ENCODE peak calls at places on chromosomes 5 and 9, in eight cellular contexts. One of them, this sample, is unnamed.

GRCh38 chr9:130185494-130186005 is 13.3 kb downstream of the NCS1 start:
- DNase-seq in astrocyte: peak
- DNase-seq in gastrocnemius medialis: no peak
- DNase-seq in Panc1: no peak
- DNase-seq in ascending aorta: no peak
- DNase-seq in PC-3: no peak
- DNase-seq in upper lobe of left lung: peak
- DNase-seq in suprapubic skin: no peak
- DNase-seq in this sample: no peak

GRCh38 chr5:113204525-113205161 is 228.0 kb downstream of the DCP2 start:
- DNase-seq in astrocyte: peak
- DNase-seq in gastrocnemius medialis: peak
- DNase-seq in Panc1: no peak
- DNase-seq in ascending aorta: no peak
- DNase-seq in PC-3: peak
- DNase-seq in upper lobe of left lung: no peak
- DNase-seq in suprapubic skin: peak
- DNase-seq in this sample: no peak

GRCh38 chr9:33042528-33042927 is 17.5 kb downstream of the DNAJA1 start:
- DNase-seq in astrocyte: no peak
- DNase-seq in gastrocnemius medialis: no peak
- DNase-seq in Panc1: no peak
- DNase-seq in ascending aorta: no peak
- DNase-seq in PC-3: no peak
- DNase-seq in upper lobe of left lung: no peak
- DNase-seq in suprapubic skin: no peak
- DNase-seq in this sample: no peak

GRCh38 chr5:133527311-133527710 is 85.0 kb downstream of the FSTL4 start:
- DNase-seq in astrocyte: peak
- DNase-seq in gastrocnemius medialis: no peak
- DNase-seq in Panc1: no peak
- DNase-seq in ascending aorta: no peak
- DNase-seq in PC-3: no peak
- DNase-seq in upper lobe of left lung: no peak
- DNase-seq in suprapubic skin: no peak
- DNase-seq in this sample: no peak

GRCh38 chr9:33287087-33287490 is 3.2 kb upstream of the NFX1 start:
- DNase-seq in astrocyte: peak
- DNase-seq in gastrocnemius medialis: no peak
- DNase-seq in Panc1: no peak
- DNase-seq in ascending aorta: no peak
- DNase-seq in PC-3: peak
- DNase-seq in upper lobe of left lung: no peak
- DNase-seq in suprapubic skin: no peak
- DNase-seq in this sample: no peak

GRCh38 chr9:90874194-90874593 is 72.6 kb downstream of the SYK start:
- DNase-seq in astrocyte: no peak
- DNase-seq in gastrocnemius medialis: no peak
- DNase-seq in Panc1: no peak
- DNase-seq in ascending aorta: no peak
- DNase-seq in PC-3: no peak
- DNase-seq in upper lobe of left lung: no peak
- DNase-seq in suprapubic skin: no peak
- DNase-seq in this sample: no peak

GRCh38 chr9:134283111-134283515 is 43.1 kb upstream of the RXRA start:
- DNase-seq in astrocyte: peak
- DNase-seq in gastrocnemius medialis: peak
- DNase-seq in Panc1: no peak
- DNase-seq in ascending aorta: peak
- DNase-seq in PC-3: peak
- DNase-seq in upper lobe of left lung: peak
- DNase-seq in suprapubic skin: no peak
- DNase-seq in this sample: no peak

GRCh38 chr5:138702166-138702826 is 50.9 kb upstream of the CTNNA1 start:
- DNase-seq in astrocyte: no peak
- DNase-seq in gastrocnemius medialis: no peak
- DNase-seq in Panc1: no peak
- DNase-seq in ascending aorta: no peak
- DNase-seq in PC-3: no peak
- DNase-seq in upper lobe of left lung: no peak
- DNase-seq in suprapubic skin: no peak
- DNase-seq in this sample: no peak

GRCh38 chr9:107693620-107694326 is 204.2 kb upstream of the KLF4 start:
- DNase-seq in astrocyte: peak
- DNase-seq in gastrocnemius medialis: no peak
- DNase-seq in Panc1: no peak
- DNase-seq in ascending aorta: no peak
- DNase-seq in PC-3: no peak
- DNase-seq in upper lobe of left lung: no peak
- DNase-seq in suprapubic skin: no peak
- DNase-seq in this sample: no peak

GRCh38 chr5:90263102-90263501 is 146.5 kb downstream of the CETN3 start:
- DNase-seq in astrocyte: no peak
- DNase-seq in gastrocnemius medialis: no peak
- DNase-seq in Panc1: no peak
- DNase-seq in ascending aorta: no peak
- DNase-seq in PC-3: no peak
- DNase-seq in upper lobe of left lung: no peak
- DNase-seq in suprapubic skin: no peak
- DNase-seq in this sample: no peak

GRCh38 chr5:114010362-114010761 is 351.5 kb upstream of the KCNN2 start:
- DNase-seq in astrocyte: peak
- DNase-seq in gastrocnemius medialis: no peak
- DNase-seq in Panc1: no peak
- DNase-seq in ascending aorta: no peak
- DNase-seq in PC-3: no peak
- DNase-seq in upper lobe of left lung: no peak
- DNase-seq in suprapubic skin: no peak
- DNase-seq in this sample: no peak

GRCh38 chr5:134115806-134116175 is 1.3 kb downstream of the TCF7 start:
- DNase-seq in astrocyte: no peak
- DNase-seq in gastrocnemius medialis: no peak
- DNase-seq in Panc1: no peak
- DNase-seq in ascending aorta: no peak
- DNase-seq in PC-3: no peak
- DNase-seq in upper lobe of left lung: no peak
- DNase-seq in suprapubic skin: no peak
- DNase-seq in this sample: no peak

GRCh38 chr5:77774981-77775772 is 962 bp downstream of the TBCA start:
- DNase-seq in astrocyte: no peak
- DNase-seq in gastrocnemius medialis: peak
- DNase-seq in Panc1: peak
- DNase-seq in ascending aorta: no peak
- DNase-seq in PC-3: peak
- DNase-seq in upper lobe of left lung: no peak
- DNase-seq in suprapubic skin: no peak
- DNase-seq in this sample: peak

GRCh38 chr9:93676310-93677054 is 100.1 kb downstream of the PHF2 start:
- DNase-seq in astrocyte: no peak
- DNase-seq in gastrocnemius medialis: peak
- DNase-seq in Panc1: no peak
- DNase-seq in ascending aorta: no peak
- DNase-seq in PC-3: no peak
- DNase-seq in upper lobe of left lung: peak
- DNase-seq in suprapubic skin: peak
- DNase-seq in this sample: no peak

GRCh38 chr5:137758719-137759312 is 4.7 kb upstream of the HNRNPA0 start:
- DNase-seq in astrocyte: no peak
- DNase-seq in gastrocnemius medialis: no peak
- DNase-seq in Panc1: no peak
- DNase-seq in ascending aorta: no peak
- DNase-seq in PC-3: peak
- DNase-seq in upper lobe of left lung: no peak
- DNase-seq in suprapubic skin: no peak
- DNase-seq in this sample: peak

GRCh38 chr5:8094304-8094703 is 225.4 kb downstream of the MTRR start:
- DNase-seq in astrocyte: no peak
- DNase-seq in gastrocnemius medialis: no peak
- DNase-seq in Panc1: no peak
- DNase-seq in ascending aorta: no peak
- DNase-seq in PC-3: no peak
- DNase-seq in upper lobe of left lung: no peak
- DNase-seq in suprapubic skin: no peak
- DNase-seq in this sample: no peak

GRCh38 chr9:118577121-118577520 is 792.1 kb downstream of the BRINP1 start:
- DNase-seq in astrocyte: peak
- DNase-seq in gastrocnemius medialis: no peak
- DNase-seq in Panc1: no peak
- DNase-seq in ascending aorta: no peak
- DNase-seq in PC-3: peak
- DNase-seq in upper lobe of left lung: no peak
- DNase-seq in suprapubic skin: no peak
- DNase-seq in this sample: no peak

GRCh38 chr9:4339783-4340335 is 40.0 kb upstream of the GLIS3 start:
- DNase-seq in astrocyte: no peak
- DNase-seq in gastrocnemius medialis: no peak
- DNase-seq in Panc1: no peak
- DNase-seq in ascending aorta: no peak
- DNase-seq in PC-3: peak
- DNase-seq in upper lobe of left lung: no peak
- DNase-seq in suprapubic skin: no peak
- DNase-seq in this sample: no peak

GRCh38 chr9:123438321-123438720 is 82.3 kb downstream of the CRB2 start:
- DNase-seq in astrocyte: peak
- DNase-seq in gastrocnemius medialis: no peak
- DNase-seq in Panc1: no peak
- DNase-seq in ascending aorta: no peak
- DNase-seq in PC-3: no peak
- DNase-seq in upper lobe of left lung: no peak
- DNase-seq in suprapubic skin: peak
- DNase-seq in this sample: no peak

GRCh38 chr5:37396352-37396751 is 17.2 kb downstream of the WDR70 start:
- DNase-seq in astrocyte: no peak
- DNase-seq in gastrocnemius medialis: no peak
- DNase-seq in Panc1: no peak
- DNase-seq in ascending aorta: no peak
- DNase-seq in PC-3: no peak
- DNase-seq in upper lobe of left lung: no peak
- DNase-seq in suprapubic skin: no peak
- DNase-seq in this sample: no peak

GRCh38 chr9:126248680-126249079 is 77.9 kb upstream of the MVB12B start:
- DNase-seq in astrocyte: peak
- DNase-seq in gastrocnemius medialis: no peak
- DNase-seq in Panc1: no peak
- DNase-seq in ascending aorta: no peak
- DNase-seq in PC-3: peak
- DNase-seq in upper lobe of left lung: no peak
- DNase-seq in suprapubic skin: no peak
- DNase-seq in this sample: no peak

GRCh38 chr5:177312649-177313181 is 1.0 kb upstream of the MXD3 start:
- DNase-seq in astrocyte: no peak
- DNase-seq in gastrocnemius medialis: no peak
- DNase-seq in Panc1: no peak
- DNase-seq in ascending aorta: no peak
- DNase-seq in PC-3: peak
- DNase-seq in upper lobe of left lung: no peak
- DNase-seq in suprapubic skin: no peak
- DNase-seq in this sample: no peak
- TF ChIP-seq CTCF in astrocyte: no peak
- TF ChIP-seq CTCF in gastrocnemius medialis: no peak
- TF ChIP-seq CTCF in Panc1: peak
- TF ChIP-seq CTCF in ascending aorta: no peak
- TF ChIP-seq CTCF in PC-3: peak
- TF ChIP-seq CTCF in upper lobe of left lung: no peak
- TF ChIP-seq CTCF in suprapubic skin: no peak
- TF ChIP-seq CTCF in this sample: no peak

DNA sequence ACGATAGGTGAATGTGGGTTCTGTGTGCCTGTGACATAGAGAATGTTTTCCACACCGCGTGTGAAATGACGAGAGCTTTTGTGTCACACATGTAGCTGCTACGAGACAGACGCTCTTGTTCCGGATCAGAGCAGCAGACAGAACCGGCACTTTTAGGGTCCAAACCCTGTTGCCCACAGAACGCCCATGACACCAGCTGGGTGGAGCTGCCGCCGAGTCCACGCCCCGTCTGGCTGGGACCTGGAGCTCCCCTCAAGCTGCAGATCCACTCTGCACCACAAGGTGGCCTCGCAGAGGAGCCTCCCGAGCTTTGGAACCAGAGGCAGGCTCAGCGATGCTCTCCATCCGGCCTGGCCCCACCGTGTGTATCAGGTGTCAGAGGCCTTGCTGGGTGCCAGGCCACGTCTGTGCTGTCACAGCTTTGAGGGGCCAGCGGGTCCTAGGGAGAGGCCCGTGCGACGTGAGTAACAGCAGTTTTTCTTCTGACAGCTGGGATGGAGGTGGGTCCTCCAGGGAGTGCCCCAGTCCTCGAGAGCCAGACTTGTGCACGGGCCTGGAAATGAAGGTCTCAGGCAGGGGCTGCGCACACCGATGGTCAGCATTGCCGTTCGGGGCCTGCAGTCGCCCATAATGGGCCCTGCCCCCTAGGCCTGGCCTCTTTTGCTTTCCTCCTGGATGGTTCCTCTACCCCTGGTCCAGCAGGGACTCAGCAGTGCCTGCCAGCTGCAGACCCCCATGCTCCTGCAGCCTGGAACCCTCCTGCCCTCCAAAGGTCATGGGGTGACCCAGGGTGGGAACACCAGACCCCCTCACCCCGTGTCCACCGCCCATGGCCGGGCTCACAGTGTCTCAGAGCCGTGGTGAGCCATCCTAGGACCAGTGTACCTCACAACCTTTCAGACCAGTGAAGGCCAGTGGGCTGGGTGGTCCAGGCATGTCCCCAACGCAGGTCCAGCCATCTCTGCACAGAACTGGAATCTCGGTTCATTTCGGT is 2.5 kb upstream of the LRRC14B start:
- DNase-seq in astrocyte: peak
- DNase-seq in gastrocnemius medialis: peak
- DNase-seq in Panc1: peak
- DNase-seq in ascending aorta: peak
- DNase-seq in PC-3: peak
- DNase-seq in upper lobe of left lung: peak
- DNase-seq in suprapubic skin: peak
- DNase-seq in this sample: peak
- H3K4me3 ChIP-seq in astrocyte: peak
- H3K4me3 ChIP-seq in gastrocnemius medialis: peak
- H3K4me3 ChIP-seq in Panc1: peak
- H3K4me3 ChIP-seq in ascending aorta: peak
- H3K4me3 ChIP-seq in PC-3: peak
- H3K4me3 ChIP-seq in upper lobe of left lung: peak
- H3K4me3 ChIP-seq in suprapubic skin: peak
- H3K4me3 ChIP-seq in this sample: no peak

GRCh38 chr9:137960496-137960895 is 82.9 kb downstream of the CACNA1B start:
- DNase-seq in astrocyte: no peak
- DNase-seq in gastrocnemius medialis: no peak
- DNase-seq in Panc1: no peak
- DNase-seq in ascending aorta: no peak
- DNase-seq in PC-3: no peak
- DNase-seq in upper lobe of left lung: no peak
- DNase-seq in suprapubic skin: no peak
- DNase-seq in this sample: no peak
- TF ChIP-seq CTCF in astrocyte: no peak
- TF ChIP-seq CTCF in gastrocnemius medialis: no peak
- TF ChIP-seq CTCF in Panc1: no peak
- TF ChIP-seq CTCF in ascending aorta: no peak
- TF ChIP-seq CTCF in PC-3: no peak
- TF ChIP-seq CTCF in upper lobe of left lung: no peak
- TF ChIP-seq CTCF in suprapubic skin: no peak
- TF ChIP-seq CTCF in this sample: peak

DNA sequence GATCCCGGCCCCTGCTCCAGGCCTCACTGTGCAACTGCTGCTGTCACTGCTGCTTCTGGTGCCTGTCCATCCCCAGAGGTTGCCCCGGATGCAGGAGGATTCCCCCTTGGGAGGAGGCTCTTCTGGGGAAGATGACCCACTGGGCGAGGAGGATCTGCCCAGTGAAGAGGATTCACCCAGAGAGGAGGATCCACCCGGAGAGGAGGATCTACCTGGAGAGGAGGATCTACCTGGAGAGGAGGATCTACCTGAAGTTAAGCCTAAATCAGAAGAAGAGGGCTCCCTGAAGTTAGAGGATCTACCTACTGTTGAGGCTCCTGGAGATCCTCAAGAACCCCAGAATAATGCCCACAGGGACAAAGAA is 252 bp downstream of the CA9 start:
- DNase-seq in astrocyte: no peak
- DNase-seq in gastrocnemius medialis: no peak
- DNase-seq in Panc1: no peak
- DNase-seq in ascending aorta: no peak
- DNase-seq in PC-3: no peak
- DNase-seq in upper lobe of left lung: no peak
- DNase-seq in suprapubic skin: no peak
- DNase-seq in this sample: no peak
- H3K4me3 ChIP-seq in astrocyte: no peak
- H3K4me3 ChIP-seq in gastrocnemius medialis: no peak
- H3K4me3 ChIP-seq in Panc1: no peak
- H3K4me3 ChIP-seq in ascending aorta: peak
- H3K4me3 ChIP-seq in PC-3: no peak
- H3K4me3 ChIP-seq in upper lobe of left lung: no peak
- H3K4me3 ChIP-seq in suprapubic skin: no peak
- H3K4me3 ChIP-seq in this sample: no peak

This sample was measured in GM12864.